ENCODE peak calls at places on chromosomes 13 and 19, in four cellular contexts. One of them, this sample, is unnamed.

GRCh38 chr13:42883771-42884170 is 102.4 kb downstream of the FAM216B start:
- DNase-seq in activated CD8-positive, alpha-beta memory T cell treated with anti-CD3 and anti-CD28 coated beads for 1 hour: no peak
- DNase-seq in germinal center: no peak
- DNase-seq in epithelial cell of proximal tubule: peak
- DNase-seq in this sample: no peak

GRCh38 chr13:99698816-99699099 is 197.5 kb downstream of the TM9SF2 start:
- DNase-seq in germinal center: no peak
- DNase-seq in activated CD8-positive, alpha-beta memory T cell treated with anti-CD3 and anti-CD28 coated beads for 1 hour: no peak
- DNase-seq in epithelial cell of proximal tubule: no peak
- DNase-seq in this sample: no peak

GRCh38 chr13:76043882-76044281 is 407.8 kb downstream of the LMO7 start:
- DNase-seq in activated CD8-positive, alpha-beta memory T cell treated with anti-CD3 and anti-CD28 coated beads for 1 hour: no peak
- DNase-seq in epithelial cell of proximal tubule: no peak
- DNase-seq in germinal center: no peak
- DNase-seq in this sample: no peak

GRCh38 chr13:97225533-97225932 is 3.4 kb downstream of the MBNL2 start:
- DNase-seq in epithelial cell of proximal tubule: no peak
- DNase-seq in activated CD8-positive, alpha-beta memory T cell treated with anti-CD3 and anti-CD28 coated beads for 1 hour: no peak
- DNase-seq in germinal center: no peak
- DNase-seq in this sample: no peak

GRCh38 chr19:32351807-32352630 is 6.6 kb downstream of the ZNF507 start:
- DNase-seq in epithelial cell of proximal tubule: no peak
- DNase-seq in activated CD8-positive, alpha-beta memory T cell treated with anti-CD3 and anti-CD28 coated beads for 1 hour: no peak
- DNase-seq in germinal center: no peak
- DNase-seq in this sample: no peak

GRCh38 chr19:5407356-5407755 is 47.9 kb upstream of the ZNRF4 start:
- DNase-seq in epithelial cell of proximal tubule: no peak
- DNase-seq in germinal center: no peak
- DNase-seq in activated CD8-positive, alpha-beta memory T cell treated with anti-CD3 and anti-CD28 coated beads for 1 hour: no peak
- DNase-seq in this sample: no peak

GRCh38 chr13:19960673-19961015 is 2.1 kb downstream of the ZMYM2 start:
- DNase-seq in epithelial cell of proximal tubule: no peak
- DNase-seq in germinal center: no peak
- DNase-seq in activated CD8-positive, alpha-beta memory T cell treated with anti-CD3 and anti-CD28 coated beads for 1 hour: no peak
- DNase-seq in this sample: no peak

GRCh38 chr19:24072720-24073119 is 14.3 kb upstream of the ZNF254 start:
- DNase-seq in epithelial cell of proximal tubule: no peak
- DNase-seq in activated CD8-positive, alpha-beta memory T cell treated with anti-CD3 and anti-CD28 coated beads for 1 hour: no peak
- DNase-seq in germinal center: no peak
- DNase-seq in this sample: no peak

GRCh38 chr13:112931028-112931934 is 37.7 kb upstream of the MCF2L start:
- DNase-seq in epithelial cell of proximal tubule: peak
- DNase-seq in activated CD8-positive, alpha-beta memory T cell treated with anti-CD3 and anti-CD28 coated beads for 1 hour: no peak
- DNase-seq in germinal center: no peak
- DNase-seq in this sample: peak

GRCh38 chr19:52170863-52171320 is 529 bp downstream of the ZNF836 start:
- DNase-seq in epithelial cell of proximal tubule: no peak
- DNase-seq in germinal center: peak
- DNase-seq in activated CD8-positive, alpha-beta memory T cell treated with anti-CD3 and anti-CD28 coated beads for 1 hour: no peak
- DNase-seq in this sample: peak

GRCh38 chr19:10510301-10510802 is 6.9 kb downstream of the S1PR5 start:
- DNase-seq in germinal center: peak
- DNase-seq in activated CD8-positive, alpha-beta memory T cell treated with anti-CD3 and anti-CD28 coated beads for 1 hour: no peak
- DNase-seq in epithelial cell of proximal tubule: no peak
- DNase-seq in this sample: peak

GRCh38 chr13:97145057-97145456 is 77.1 kb upstream of the MBNL2 start:
- DNase-seq in activated CD8-positive, alpha-beta memory T cell treated with anti-CD3 and anti-CD28 coated beads for 1 hour: no peak
- DNase-seq in epithelial cell of proximal tubule: no peak
- DNase-seq in germinal center: no peak
- DNase-seq in this sample: no peak

GRCh38 chr19:54138777-54139256 is 1.3 kb downstream of the CNOT3 start:
- DNase-seq in activated CD8-positive, alpha-beta memory T cell treated with anti-CD3 and anti-CD28 coated beads for 1 hour: no peak
- DNase-seq in epithelial cell of proximal tubule: no peak
- DNase-seq in germinal center: no peak
- DNase-seq in this sample: no peak

GRCh38 chr19:48573163-48573505 is 21.2 kb downstream of the SULT2B1 start:
- DNase-seq in epithelial cell of proximal tubule: no peak
- DNase-seq in germinal center: no peak
- DNase-seq in activated CD8-positive, alpha-beta memory T cell treated with anti-CD3 and anti-CD28 coated beads for 1 hour: no peak
- DNase-seq in this sample: no peak

GRCh38 chr19:51316688-51317087 is 5.2 kb downstream of the IGLON5 start:
- DNase-seq in activated CD8-positive, alpha-beta memory T cell treated with anti-CD3 and anti-CD28 coated beads for 1 hour: no peak
- DNase-seq in germinal center: no peak
- DNase-seq in epithelial cell of proximal tubule: no peak
- DNase-seq in this sample: no peak

GRCh38 chr19:28537079-28537478 is 675.9 kb downstream of the UQCRFS1 start:
- DNase-seq in activated CD8-positive, alpha-beta memory T cell treated with anti-CD3 and anti-CD28 coated beads for 1 hour: no peak
- DNase-seq in germinal center: no peak
- DNase-seq in epithelial cell of proximal tubule: no peak
- DNase-seq in this sample: no peak

GRCh38 chr13:38590796-38591507 is 95.9 kb upstream of the FREM2 start:
- DNase-seq in germinal center: no peak
- DNase-seq in activated CD8-positive, alpha-beta memory T cell treated with anti-CD3 and anti-CD28 coated beads for 1 hour: no peak
- DNase-seq in epithelial cell of proximal tubule: no peak
- DNase-seq in this sample: no peak

GRCh38 chr13:29465741-29466293 is 129.7 kb downstream of the SLC7A1 start:
- DNase-seq in epithelial cell of proximal tubule: no peak
- DNase-seq in germinal center: no peak
- DNase-seq in activated CD8-positive, alpha-beta memory T cell treated with anti-CD3 and anti-CD28 coated beads for 1 hour: no peak
- DNase-seq in this sample: no peak

GRCh38 chr19:54475706-54476105 is 2.6 kb upstream of the CDC42EP5 start:
- DNase-seq in germinal center: no peak
- DNase-seq in epithelial cell of proximal tubule: no peak
- DNase-seq in activated CD8-positive, alpha-beta memory T cell treated with anti-CD3 and anti-CD28 coated beads for 1 hour: no peak
- DNase-seq in this sample: no peak

GRCh38 chr13:67735651-67736050 is 505.5 kb upstream of the PCDH9 start:
- DNase-seq in germinal center: no peak
- DNase-seq in epithelial cell of proximal tubule: peak
- DNase-seq in activated CD8-positive, alpha-beta memory T cell treated with anti-CD3 and anti-CD28 coated beads for 1 hour: no peak
- DNase-seq in this sample: no peak

GRCh38 chr19:52722062-52723005 is 12.5 kb downstream of the ZNF611 start:
- DNase-seq in epithelial cell of proximal tubule: no peak
- DNase-seq in activated CD8-positive, alpha-beta memory T cell treated with anti-CD3 and anti-CD28 coated beads for 1 hour: no peak
- DNase-seq in germinal center: no peak
- DNase-seq in this sample: no peak

GRCh38 chr13:49731766-49732165 is 40.5 kb upstream of the EBPL start:
- DNase-seq in germinal center: no peak
- DNase-seq in epithelial cell of proximal tubule: no peak
- DNase-seq in activated CD8-positive, alpha-beta memory T cell treated with anti-CD3 and anti-CD28 coated beads for 1 hour: no peak
- DNase-seq in this sample: no peak